ENCODE peak calls at places on chromosomes 4 and X, in nine cellular contexts. One of them, this sample, is unnamed.
A peak's percentile ranks its signal among the peaks of the same experiment; 100 is the strongest.

GRCh38 chrX:132023896-132024386 is 839 bp downstream of the STK26 start:
- DNase-seq in heart left ventricle: no peak
- DNase-seq in stimulated activated CD4-positive, alpha-beta T cell treated with anti-CD3 and anti-CD28 coated beads, TNF-alpha, amount 100 ng/mL, for 48 hours: peak; percentile 52
- DNase-seq in substantia nigra: peak; percentile 18
- DNase-seq in GM13976: peak; percentile 46
- DNase-seq in endothelial cell: no peak
- DNase-seq in activated CD8-positive, alpha-beta T cell treated with anti-CD3 and anti-CD28 coated beads, Interleukin-2, amount 10 ng/mL, durations not matched to agents 7 days and 5 days: peak; percentile 66
- DNase-seq in GM04504: no peak
- DNase-seq in activated CD8-positive, alpha-beta memory T cell treated with anti-CD3 and anti-CD28 coated beads for 48 hours: peak; percentile 31
- DNase-seq in this sample: peak; percentile 57

GRCh38 chr4:153792007-153792892 is 3.4 kb upstream of the SFRP2 start:
- DNase-seq in heart left ventricle: no peak
- DNase-seq in stimulated activated CD4-positive, alpha-beta T cell treated with anti-CD3 and anti-CD28 coated beads, TNF-alpha, amount 100 ng/mL, for 48 hours: peak; percentile 23
- DNase-seq in substantia nigra: peak; percentile 19
- DNase-seq in GM13976: peak; percentile 49
- DNase-seq in endothelial cell: peak; percentile 82
- DNase-seq in activated CD8-positive, alpha-beta T cell treated with anti-CD3 and anti-CD28 coated beads, Interleukin-2, amount 10 ng/mL, durations not matched to agents 7 days and 5 days: peak; percentile 45
- DNase-seq in GM04504: no peak
- DNase-seq in activated CD8-positive, alpha-beta memory T cell treated with anti-CD3 and anti-CD28 coated beads for 48 hours: no peak
- DNase-seq in this sample: no peak

GRCh38 chr4:93469560-93469959 is 359.0 kb upstream of the ATOH1 start:
- DNase-seq in heart left ventricle: no peak
- DNase-seq in stimulated activated CD4-positive, alpha-beta T cell treated with anti-CD3 and anti-CD28 coated beads, TNF-alpha, amount 100 ng/mL, for 48 hours: no peak
- DNase-seq in substantia nigra: no peak
- DNase-seq in GM13976: no peak
- DNase-seq in endothelial cell: no peak
- DNase-seq in activated CD8-positive, alpha-beta T cell treated with anti-CD3 and anti-CD28 coated beads, Interleukin-2, amount 10 ng/mL, durations not matched to agents 7 days and 5 days: no peak
- DNase-seq in GM04504: no peak
- DNase-seq in activated CD8-positive, alpha-beta memory T cell treated with anti-CD3 and anti-CD28 coated beads for 48 hours: no peak
- DNase-seq in this sample: no peak

GRCh38 chrX:24097741-24098140 is 43.0 kb downstream of the EIF2S3 start:
- DNase-seq in heart left ventricle: no peak
- DNase-seq in stimulated activated CD4-positive, alpha-beta T cell treated with anti-CD3 and anti-CD28 coated beads, TNF-alpha, amount 100 ng/mL, for 48 hours: no peak
- DNase-seq in substantia nigra: no peak
- DNase-seq in GM13976: no peak
- DNase-seq in endothelial cell: no peak
- DNase-seq in activated CD8-positive, alpha-beta T cell treated with anti-CD3 and anti-CD28 coated beads, Interleukin-2, amount 10 ng/mL, durations not matched to agents 7 days and 5 days: no peak
- DNase-seq in GM04504: no peak
- DNase-seq in activated CD8-positive, alpha-beta memory T cell treated with anti-CD3 and anti-CD28 coated beads for 48 hours: no peak
- DNase-seq in this sample: no peak

GRCh38 chr4:3871181-3871852 is 105.1 kb downstream of the ADRA2C start:
- DNase-seq in heart left ventricle: no peak
- DNase-seq in stimulated activated CD4-positive, alpha-beta T cell treated with anti-CD3 and anti-CD28 coated beads, TNF-alpha, amount 100 ng/mL, for 48 hours: no peak
- DNase-seq in substantia nigra: no peak
- DNase-seq in GM13976: peak; percentile 56
- DNase-seq in endothelial cell: peak; percentile 69
- DNase-seq in activated CD8-positive, alpha-beta T cell treated with anti-CD3 and anti-CD28 coated beads, Interleukin-2, amount 10 ng/mL, durations not matched to agents 7 days and 5 days: peak; percentile 62
- DNase-seq in GM04504: no peak
- DNase-seq in activated CD8-positive, alpha-beta memory T cell treated with anti-CD3 and anti-CD28 coated beads for 48 hours: no peak
- DNase-seq in this sample: no peak

GRCh38 chr4:102299708-102300107 is 45.6 kb downstream of the SLC39A8 start:
- DNase-seq in heart left ventricle: peak; percentile 17
- DNase-seq in stimulated activated CD4-positive, alpha-beta T cell treated with anti-CD3 and anti-CD28 coated beads, TNF-alpha, amount 100 ng/mL, for 48 hours: no peak
- DNase-seq in substantia nigra: peak; percentile 5
- DNase-seq in GM13976: peak; percentile 2
- DNase-seq in endothelial cell: peak; percentile 27
- DNase-seq in activated CD8-positive, alpha-beta T cell treated with anti-CD3 and anti-CD28 coated beads, Interleukin-2, amount 10 ng/mL, durations not matched to agents 7 days and 5 days: peak; percentile 35
- DNase-seq in GM04504: peak; percentile 17
- DNase-seq in activated CD8-positive, alpha-beta memory T cell treated with anti-CD3 and anti-CD28 coated beads for 48 hours: no peak
- DNase-seq in this sample: peak; percentile 19

GRCh38 chrX:629230-630006 is 1.2 kb upstream of the SHOX start:
- DNase-seq in heart left ventricle: no peak
- DNase-seq in stimulated activated CD4-positive, alpha-beta T cell treated with anti-CD3 and anti-CD28 coated beads, TNF-alpha, amount 100 ng/mL, for 48 hours: no peak
- DNase-seq in substantia nigra: no peak
- DNase-seq in GM13976: no peak
- DNase-seq in endothelial cell: no peak
- DNase-seq in activated CD8-positive, alpha-beta T cell treated with anti-CD3 and anti-CD28 coated beads, Interleukin-2, amount 10 ng/mL, durations not matched to agents 7 days and 5 days: no peak
- DNase-seq in GM04504: no peak
- DNase-seq in activated CD8-positive, alpha-beta memory T cell treated with anti-CD3 and anti-CD28 coated beads for 48 hours: no peak
- DNase-seq in this sample: no peak

GRCh38 chrX:74422576-74423288 is 1.4 kb downstream of the SLC16A2 start:
- DNase-seq in heart left ventricle: peak; percentile 56
- DNase-seq in stimulated activated CD4-positive, alpha-beta T cell treated with anti-CD3 and anti-CD28 coated beads, TNF-alpha, amount 100 ng/mL, for 48 hours: no peak
- DNase-seq in substantia nigra: peak; percentile 62
- DNase-seq in GM13976: peak; percentile 47
- DNase-seq in endothelial cell: peak; percentile 44
- DNase-seq in activated CD8-positive, alpha-beta T cell treated with anti-CD3 and anti-CD28 coated beads, Interleukin-2, amount 10 ng/mL, durations not matched to agents 7 days and 5 days: no peak
- DNase-seq in GM04504: peak; percentile 33
- DNase-seq in activated CD8-positive, alpha-beta memory T cell treated with anti-CD3 and anti-CD28 coated beads for 48 hours: no peak
- DNase-seq in this sample: no peak

GRCh38 chrX:133698298-133698697 is 283.0 kb upstream of the GPC4 start:
- DNase-seq in heart left ventricle: no peak
- DNase-seq in stimulated activated CD4-positive, alpha-beta T cell treated with anti-CD3 and anti-CD28 coated beads, TNF-alpha, amount 100 ng/mL, for 48 hours: no peak
- DNase-seq in substantia nigra: no peak
- DNase-seq in GM13976: no peak
- DNase-seq in endothelial cell: no peak
- DNase-seq in activated CD8-positive, alpha-beta T cell treated with anti-CD3 and anti-CD28 coated beads, Interleukin-2, amount 10 ng/mL, durations not matched to agents 7 days and 5 days: no peak
- DNase-seq in GM04504: no peak
- DNase-seq in activated CD8-positive, alpha-beta memory T cell treated with anti-CD3 and anti-CD28 coated beads for 48 hours: no peak
- DNase-seq in this sample: no peak

GRCh38 chr4:1412376-1413220 is 6.4 kb upstream of the NKX1-1 start:
- DNase-seq in heart left ventricle: peak; percentile 3
- DNase-seq in stimulated activated CD4-positive, alpha-beta T cell treated with anti-CD3 and anti-CD28 coated beads, TNF-alpha, amount 100 ng/mL, for 48 hours: no peak
- DNase-seq in substantia nigra: no peak
- DNase-seq in GM13976: peak; percentile 28
- DNase-seq in endothelial cell: no peak
- DNase-seq in activated CD8-positive, alpha-beta T cell treated with anti-CD3 and anti-CD28 coated beads, Interleukin-2, amount 10 ng/mL, durations not matched to agents 7 days and 5 days: peak; percentile 9
- DNase-seq in GM04504: no peak
- DNase-seq in activated CD8-positive, alpha-beta memory T cell treated with anti-CD3 and anti-CD28 coated beads for 48 hours: no peak
- DNase-seq in this sample: no peak

GRCh38 chrX:154441564-154441963 is 2.4 kb upstream of the FAM50A start:
- DNase-seq in heart left ventricle: no peak
- DNase-seq in stimulated activated CD4-positive, alpha-beta T cell treated with anti-CD3 and anti-CD28 coated beads, TNF-alpha, amount 100 ng/mL, for 48 hours: no peak
- DNase-seq in substantia nigra: no peak
- DNase-seq in GM13976: no peak
- DNase-seq in endothelial cell: no peak
- DNase-seq in activated CD8-positive, alpha-beta T cell treated with anti-CD3 and anti-CD28 coated beads, Interleukin-2, amount 10 ng/mL, durations not matched to agents 7 days and 5 days: no peak
- DNase-seq in GM04504: no peak
- DNase-seq in activated CD8-positive, alpha-beta memory T cell treated with anti-CD3 and anti-CD28 coated beads for 48 hours: no peak
- DNase-seq in this sample: no peak

GRCh38 chrX:124507276-124507675 is 160.9 kb downstream of the SH2D1A start:
- DNase-seq in heart left ventricle: no peak
- DNase-seq in stimulated activated CD4-positive, alpha-beta T cell treated with anti-CD3 and anti-CD28 coated beads, TNF-alpha, amount 100 ng/mL, for 48 hours: no peak
- DNase-seq in substantia nigra: no peak
- DNase-seq in GM13976: no peak
- DNase-seq in endothelial cell: no peak
- DNase-seq in activated CD8-positive, alpha-beta T cell treated with anti-CD3 and anti-CD28 coated beads, Interleukin-2, amount 10 ng/mL, durations not matched to agents 7 days and 5 days: no peak
- DNase-seq in GM04504: no peak
- DNase-seq in activated CD8-positive, alpha-beta memory T cell treated with anti-CD3 and anti-CD28 coated beads for 48 hours: no peak
- DNase-seq in this sample: no peak

GRCh38 chr4:173448557-173448918 is 49.6 kb upstream of the SCRG1 start:
- DNase-seq in heart left ventricle: no peak
- DNase-seq in stimulated activated CD4-positive, alpha-beta T cell treated with anti-CD3 and anti-CD28 coated beads, TNF-alpha, amount 100 ng/mL, for 48 hours: no peak
- DNase-seq in substantia nigra: no peak
- DNase-seq in GM13976: no peak
- DNase-seq in endothelial cell: no peak
- DNase-seq in activated CD8-positive, alpha-beta T cell treated with anti-CD3 and anti-CD28 coated beads, Interleukin-2, amount 10 ng/mL, durations not matched to agents 7 days and 5 days: no peak
- DNase-seq in GM04504: no peak
- DNase-seq in activated CD8-positive, alpha-beta memory T cell treated with anti-CD3 and anti-CD28 coated beads for 48 hours: no peak
- DNase-seq in this sample: no peak

GRCh38 chr4:7807351-7807921 is 132.2 kb downstream of the AFAP1 start:
- DNase-seq in heart left ventricle: peak; percentile 65
- DNase-seq in stimulated activated CD4-positive, alpha-beta T cell treated with anti-CD3 and anti-CD28 coated beads, TNF-alpha, amount 100 ng/mL, for 48 hours: no peak
- DNase-seq in substantia nigra: no peak
- DNase-seq in GM13976: no peak
- DNase-seq in endothelial cell: no peak
- DNase-seq in activated CD8-positive, alpha-beta T cell treated with anti-CD3 and anti-CD28 coated beads, Interleukin-2, amount 10 ng/mL, durations not matched to agents 7 days and 5 days: no peak
- DNase-seq in GM04504: no peak
- DNase-seq in activated CD8-positive, alpha-beta memory T cell treated with anti-CD3 and anti-CD28 coated beads for 48 hours: no peak
- DNase-seq in this sample: no peak

GRCh38 chr4:10773010-10773409 is 88.4 kb upstream of the CLNK start:
- DNase-seq in heart left ventricle: peak; percentile 10
- DNase-seq in stimulated activated CD4-positive, alpha-beta T cell treated with anti-CD3 and anti-CD28 coated beads, TNF-alpha, amount 100 ng/mL, for 48 hours: no peak
- DNase-seq in substantia nigra: no peak
- DNase-seq in GM13976: no peak
- DNase-seq in endothelial cell: no peak
- DNase-seq in activated CD8-positive, alpha-beta T cell treated with anti-CD3 and anti-CD28 coated beads, Interleukin-2, amount 10 ng/mL, durations not matched to agents 7 days and 5 days: no peak
- DNase-seq in GM04504: no peak
- DNase-seq in activated CD8-positive, alpha-beta memory T cell treated with anti-CD3 and anti-CD28 coated beads for 48 hours: no peak
- DNase-seq in this sample: no peak

GRCh38 chrX:12986886-12987285 is 12.0 kb downstream of the TMSB4X start:
- DNase-seq in heart left ventricle: no peak
- DNase-seq in stimulated activated CD4-positive, alpha-beta T cell treated with anti-CD3 and anti-CD28 coated beads, TNF-alpha, amount 100 ng/mL, for 48 hours: no peak
- DNase-seq in substantia nigra: no peak
- DNase-seq in GM13976: no peak
- DNase-seq in endothelial cell: no peak
- DNase-seq in activated CD8-positive, alpha-beta T cell treated with anti-CD3 and anti-CD28 coated beads, Interleukin-2, amount 10 ng/mL, durations not matched to agents 7 days and 5 days: no peak
- DNase-seq in GM04504: no peak
- DNase-seq in activated CD8-positive, alpha-beta memory T cell treated with anti-CD3 and anti-CD28 coated beads for 48 hours: no peak
- DNase-seq in this sample: no peak

GRCh38 chr4:54904953-54905352 is 220.4 kb downstream of the KDR start:
- DNase-seq in heart left ventricle: no peak
- DNase-seq in stimulated activated CD4-positive, alpha-beta T cell treated with anti-CD3 and anti-CD28 coated beads, TNF-alpha, amount 100 ng/mL, for 48 hours: no peak
- DNase-seq in substantia nigra: no peak
- DNase-seq in GM13976: no peak
- DNase-seq in endothelial cell: no peak
- DNase-seq in activated CD8-positive, alpha-beta T cell treated with anti-CD3 and anti-CD28 coated beads, Interleukin-2, amount 10 ng/mL, durations not matched to agents 7 days and 5 days: no peak
- DNase-seq in GM04504: no peak
- DNase-seq in activated CD8-positive, alpha-beta memory T cell treated with anti-CD3 and anti-CD28 coated beads for 48 hours: no peak
- DNase-seq in this sample: no peak

GRCh38 chrX:6227445-6227820 is 1.2 kb downstream of the NLGN4X start:
- DNase-seq in heart left ventricle: no peak
- DNase-seq in stimulated activated CD4-positive, alpha-beta T cell treated with anti-CD3 and anti-CD28 coated beads, TNF-alpha, amount 100 ng/mL, for 48 hours: no peak
- DNase-seq in substantia nigra: no peak
- DNase-seq in GM13976: peak; percentile 8
- DNase-seq in endothelial cell: peak; percentile 5
- DNase-seq in activated CD8-positive, alpha-beta T cell treated with anti-CD3 and anti-CD28 coated beads, Interleukin-2, amount 10 ng/mL, durations not matched to agents 7 days and 5 days: no peak
- DNase-seq in GM04504: no peak
- DNase-seq in activated CD8-positive, alpha-beta memory T cell treated with anti-CD3 and anti-CD28 coated beads for 48 hours: no peak
- DNase-seq in this sample: no peak

GRCh38 chr4:147924604-147925412 is 192.9 kb downstream of the ARHGAP10 start:
- DNase-seq in heart left ventricle: peak; percentile 20
- DNase-seq in stimulated activated CD4-positive, alpha-beta T cell treated with anti-CD3 and anti-CD28 coated beads, TNF-alpha, amount 100 ng/mL, for 48 hours: no peak
- DNase-seq in substantia nigra: peak; percentile 15
- DNase-seq in GM13976: no peak
- DNase-seq in endothelial cell: peak; percentile 44
- DNase-seq in activated CD8-positive, alpha-beta T cell treated with anti-CD3 and anti-CD28 coated beads, Interleukin-2, amount 10 ng/mL, durations not matched to agents 7 days and 5 days: peak; percentile 33
- DNase-seq in GM04504: peak; percentile 22
- DNase-seq in activated CD8-positive, alpha-beta memory T cell treated with anti-CD3 and anti-CD28 coated beads for 48 hours: no peak
- DNase-seq in this sample: no peak

GRCh38 chr4:181909368-181909767 is 333.8 kb upstream of the TENM3 start:
- DNase-seq in heart left ventricle: no peak
- DNase-seq in stimulated activated CD4-positive, alpha-beta T cell treated with anti-CD3 and anti-CD28 coated beads, TNF-alpha, amount 100 ng/mL, for 48 hours: no peak
- DNase-seq in substantia nigra: no peak
- DNase-seq in GM13976: no peak
- DNase-seq in endothelial cell: no peak
- DNase-seq in activated CD8-positive, alpha-beta T cell treated with anti-CD3 and anti-CD28 coated beads, Interleukin-2, amount 10 ng/mL, durations not matched to agents 7 days and 5 days: no peak
- DNase-seq in GM04504: peak; percentile 33
- DNase-seq in activated CD8-positive, alpha-beta memory T cell treated with anti-CD3 and anti-CD28 coated beads for 48 hours: no peak
- DNase-seq in this sample: no peak

This sample was measured in GM12864.